ENCODE peak calls at places on chromosomes 4 and X, in six cellular contexts. I is GM23338, C is heart left ventricle, Y is mucosa of descending colon, V is BJ, W is bronchial epithelial cell. M is an unnamed sample.

GRCh38 chr4:90474484-90474883 is 347.3 kb downstream of the CCSER1 start:
- DNase-seq in C (no peak), Y (no peak), V (no peak), W (no peak), I (no peak), M (no peak)

GRCh38 chr4:70818921-70819320 is 20.8 kb downstream of the GRSF1 start:
- DNase-seq in Y (no peak), V (no peak), I (no peak), C (no peak), W (no peak), M (no peak)

GRCh38 chr4:118921736-118922135 is 33.1 kb downstream of the SYNPO2 start:
- DNase-seq in Y (no peak), V (no peak), C (no peak), W (no peak), I (no peak), M (no peak)

GRCh38 chr4:26284536-26284935 is 36.3 kb upstream of the RBPJ start:
- DNase-seq in I (no peak), C (no peak), V (no peak), Y (no peak), W (no peak), M (no peak)

GRCh38 chrX:19183777-19184485 is 61.7 kb upstream of the ADGRG2 start:
- DNase-seq in I (no peak), V (no peak), C (peak; percentile 32), W (no peak), Y (no peak), M (no peak)

GRCh38 chr4:41136456-41136855 is 77.9 kb downstream of the APBB2 start:
- DNase-seq in C (no peak), W (no peak), Y (no peak), I (no peak), V (no peak), M (no peak)

GRCh38 chrX:118368398-118368797 is 22.5 kb downstream of the WDR44 start:
- DNase-seq in C (no peak), W (no peak), I (no peak), V (no peak), Y (no peak), M (no peak)

GRCh38 chr4:84456157-84456556 is 42.9 kb downstream of the NKX6-1 start:
- DNase-seq in W (no peak), C (no peak), Y (no peak), I (no peak), V (no peak), M (no peak)

GRCh38 chr4:59869056-59869455 is 1331.1 kb upstream of the ADGRL3 start:
- DNase-seq in V (no peak), I (no peak), Y (no peak), W (no peak), C (no peak), M (no peak)

GRCh38 chr4:53967971-53968370 is 96.4 kb downstream of the CHIC2 start:
- DNase-seq in I (no peak), C (no peak), W (peak; percentile 55), Y (no peak), V (no peak), M (no peak)

GRCh38 chr4:70651864-70652506 is 14.3 kb downstream of the JCHAIN start:
- DNase-seq in I (peak; percentile 79), C (no peak), Y (no peak), V (no peak), W (peak; percentile 55), M (no peak)

GRCh38 chr4:170091069-170091696 is 1.4 kb upstream of the AADAT start:
- DNase-seq in I (peak; percentile 47), Y (no peak), W (no peak), C (no peak), V (no peak), M (peak; percentile 35)

GRCh38 chr4:139825523-139826014 is 159.9 kb downstream of the MGST2 start:
- DNase-seq in Y (no peak), C (no peak), W (no peak), I (no peak), V (no peak), M (no peak)

GRCh38 chr4:132479543-132479942 is 669.6 kb upstream of the PCDH10 start:
- DNase-seq in C (no peak), Y (no peak), V (no peak), W (no peak), I (no peak), M (no peak)

GRCh38 chr4:127643791-127644190 is 11.0 kb downstream of the INTU start:
- DNase-seq in Y (no peak), C (no peak), I (no peak), W (no peak), V (no peak), M (no peak)

GRCh38 chr4:175947117-175947722 is 118.4 kb upstream of the WDR17 start:
- DNase-seq in C (no peak), V (peak; percentile 2), W (peak; percentile 27), I (peak; percentile 45), Y (no peak), M (no peak)

DNA sequence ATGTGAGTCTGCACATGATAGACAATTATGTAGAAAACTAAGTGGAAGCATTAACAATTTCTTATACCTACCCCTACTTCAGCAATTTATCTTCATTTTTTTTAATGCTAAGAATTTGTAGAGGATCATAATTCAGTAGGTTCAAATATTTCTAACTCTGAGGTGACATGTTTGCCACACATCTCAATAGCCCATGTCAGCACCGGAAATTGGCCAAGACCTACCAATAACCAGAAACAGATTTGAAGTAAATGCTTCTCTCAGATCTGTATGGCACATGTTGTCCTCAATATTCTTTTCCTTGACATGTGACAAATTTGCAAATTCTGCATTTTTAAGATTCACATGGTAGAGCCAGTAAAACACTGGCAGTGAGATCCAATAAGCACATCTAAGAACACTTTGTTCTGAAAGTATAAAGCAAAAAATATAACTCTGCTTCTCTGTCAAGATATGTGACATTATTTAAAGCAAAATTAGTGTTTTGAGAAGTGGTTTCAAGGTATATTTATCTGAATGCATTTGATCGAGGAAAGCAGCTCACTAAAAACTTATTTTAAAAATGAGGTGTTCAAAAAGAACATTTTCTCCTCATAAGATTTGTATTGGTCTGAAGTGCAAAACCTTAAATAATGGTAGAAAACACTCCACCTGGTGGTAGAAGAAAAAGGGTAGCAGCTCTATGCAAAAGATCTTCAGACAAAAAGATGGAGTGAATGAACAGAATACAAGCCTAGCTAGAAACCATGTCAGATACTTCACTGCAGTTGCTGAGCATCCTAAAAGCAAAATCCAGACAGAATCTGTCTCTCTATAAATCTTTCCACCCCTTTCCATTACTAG is 513.9 kb upstream of the FAM241A start:
- DNase-seq in V (no peak), C (no peak), W (no peak), I (peak; percentile 51), Y (no peak), M (no peak)
- TF ChIP-seq CTCF in V (peak; percentile 56), C (peak; percentile 30), W (peak; percentile 39), I (peak; percentile 49), Y (no peak), M (peak; percentile 78)

GRCh38 chrX:80812176-80812575 is 2.5 kb upstream of the BRWD3 start:
- DNase-seq in C (peak; percentile 50), W (no peak), V (no peak), I (peak; percentile 75), Y (peak; percentile 19), M (peak; percentile 14)
- TF ChIP-seq CTCF in C (peak; percentile 12), W (no peak), V (peak; percentile 16), I (peak; percentile 36), Y (no peak), M (no peak)

DNA sequence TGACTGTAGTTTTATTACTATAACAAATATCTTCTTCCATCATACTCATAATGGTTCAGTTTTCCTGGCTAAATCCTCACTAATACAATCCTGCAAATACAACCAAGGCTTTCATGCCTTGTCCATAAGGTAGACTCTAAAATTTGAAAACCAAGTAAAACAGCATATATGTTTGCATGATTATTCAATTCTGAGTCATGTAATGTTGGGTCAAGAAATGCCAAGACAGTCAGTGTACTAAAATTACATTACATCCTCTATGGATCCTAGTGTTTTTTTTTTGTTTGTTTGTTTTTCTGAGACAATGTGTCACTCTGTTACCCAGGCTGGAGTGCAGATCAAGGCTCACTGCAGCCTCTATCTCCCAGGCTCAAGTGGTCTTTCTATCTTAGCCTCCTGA is 38.6 kb upstream of the TEX13D start:
- DNase-seq in W (peak; percentile 58), V (no peak), C (no peak), Y (no peak), I (no peak), M (no peak)
- TF ChIP-seq CTCF in W (no peak), V (no peak), C (no peak), Y (no peak), I (no peak), M (no peak)

DNA sequence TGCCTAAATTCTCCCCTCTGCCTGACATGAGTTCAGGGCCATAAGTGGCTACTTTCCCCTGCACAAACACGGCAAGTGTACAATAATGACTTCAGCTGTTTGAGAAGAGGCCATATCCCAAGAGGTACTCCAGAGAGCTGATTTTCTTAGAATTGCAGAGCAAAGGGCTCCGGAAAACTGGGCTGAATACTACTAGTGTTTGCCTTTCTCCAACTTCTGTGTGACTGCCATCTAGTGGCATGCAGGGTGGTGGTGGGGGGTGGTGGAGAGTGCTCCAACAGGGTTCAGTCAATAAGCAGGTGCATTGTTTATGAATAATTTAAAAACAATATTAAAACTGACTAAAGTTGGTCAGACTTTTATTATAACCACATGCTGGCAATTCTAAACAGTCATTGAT is 130.0 kb downstream of the CHRDL1 start:
- DNase-seq in C (no peak), I (peak; percentile 69), V (no peak), Y (no peak), W (peak; percentile 8), M (peak; percentile 59)
- TF ChIP-seq CTCF in C (peak; percentile 39), I (peak; percentile 71), V (peak; percentile 67), Y (no peak), W (no peak), M (peak; percentile 31)